ENCODE peak calls at places on chromosome X, in eight cellular contexts. T, E, S, H, Z, P, X and D are unnamed samples.

GRCh38 chrX:17595456-17596035 is 141.7 kb upstream of the SCML1 start:
- DNase-seq in P (peak), X (no peak), E (no peak), H (no peak), S (no peak), Z (no peak), T (no peak), D (no peak)

GRCh38 chrX:104324871-104325585 is 70.3 kb upstream of the ESX1 start:
- DNase-seq in T (no peak), P (peak), Z (no peak), H (no peak), E (no peak), X (no peak), S (no peak), D (no peak)

GRCh38 chrX:46588263-46588662 is 14.7 kb downstream of the CHST7 start:
- DNase-seq in X (no peak), Z (peak), S (no peak), H (peak), P (peak), T (no peak), E (peak), D (no peak)

GRCh38 chrX:40109288-40110008 is 11.7 kb upstream of the BCOR start:
- DNase-seq in E (no peak), X (peak), P (peak), S (no peak), Z (peak), H (peak), T (no peak), D (peak)

GRCh38 chrX:16592194-16592770 is 57.7 kb upstream of the S100G start:
- DNase-seq in H (no peak), E (no peak), P (no peak), Z (no peak), S (peak), X (no peak), T (no peak), D (no peak)

GRCh38 chrX:137119049-137119448 is 85.3 kb upstream of the GPR101 start:
- DNase-seq in S (no peak), T (no peak), E (no peak), P (no peak), H (no peak), Z (no peak), X (no peak), D (no peak)

GRCh38 chrX:6238576-6238975 is 9.9 kb upstream of the NLGN4X start:
- DNase-seq in S (no peak), Z (no peak), H (no peak), X (no peak), P (no peak), E (no peak), T (no peak), D (no peak)

GRCh38 chrX:29082558-29082957 is 495.3 kb downstream of the IL1RAPL1 start:
- DNase-seq in H (no peak), P (no peak), T (no peak), E (no peak), S (no peak), Z (no peak), X (no peak), D (no peak)

GRCh38 chrX:123835661-123836371 is 24.0 kb upstream of the XIAP start:
- DNase-seq in E (no peak), S (no peak), H (no peak), T (no peak), X (no peak), Z (no peak), P (peak), D (no peak)

GRCh38 chrX:81202989-81203388 is 1.1 kb downstream of the SH3BGRL start:
- DNase-seq in H (no peak), X (no peak), E (no peak), P (no peak), S (no peak), T (no peak), Z (no peak), D (no peak)

GRCh38 chrX:103608305-103608963 is 671 bp downstream of the TCEAL3 start:
- DNase-seq in X (peak), H (no peak), P (no peak), E (no peak), T (peak), S (no peak), Z (peak), D (no peak)

GRCh38 chrX:57156397-57157049 is 19.3 kb upstream of the SPIN2A start:
- DNase-seq in E (no peak), X (no peak), P (peak), S (no peak), Z (peak), H (no peak), T (no peak), D (no peak)

GRCh38 chrX:113421432-113421831 is 580.8 kb upstream of the AMOT start:
- DNase-seq in Z (no peak), S (no peak), X (no peak), E (no peak), P (no peak), T (no peak), H (no peak), D (no peak)

GRCh38 chrX:72676465-72676864 is 37.6 kb downstream of the PHKA1 start:
- DNase-seq in X (no peak), E (no peak), P (no peak), T (no peak), H (no peak), Z (no peak), S (no peak), D (no peak)

GRCh38 chrX:40154853-40155616 is 57.3 kb upstream of the BCOR start:
- DNase-seq in T (peak), H (peak), S (no peak), P (peak), E (no peak), Z (peak), X (peak), D (peak)

GRCh38 chrX:12579311-12579710 is 211.9 kb upstream of the PRPS2 start:
- DNase-seq in P (no peak), Z (no peak), X (no peak), T (no peak), E (no peak), H (no peak), S (no peak), D (no peak)

GRCh38 chrX:136086521-136086920 is 60.8 kb upstream of the FHL1 start:
- DNase-seq in P (peak), X (no peak), S (no peak), T (no peak), E (no peak), Z (no peak), H (no peak), D (no peak)

GRCh38 chrX:100615015-100615414 is 21.6 kb downstream of the TSPAN6 start:
- DNase-seq in S (no peak), Z (peak), P (peak), H (peak), T (no peak), E (no peak), X (peak), D (no peak)

GRCh38 chrX:30659421-30659820 is 6.2 kb downstream of the GK start:
- DNase-seq in Z (no peak), E (no peak), T (no peak), H (no peak), S (no peak), P (peak), X (no peak), D (no peak)

GRCh38 chrX:121853762-121854613 is 806.6 kb downstream of the GLUD2 start:
- DNase-seq in P (no peak), T (no peak), H (no peak), X (no peak), Z (no peak), E (no peak), S (no peak), D (peak)

GRCh38 chrX:154594491-154594890 is 9.6 kb downstream of the CTAG1A start:
- DNase-seq in P (no peak), X (no peak), T (no peak), H (no peak), S (no peak), E (peak), Z (no peak), D (no peak)

GRCh38 chrX:1516596-1517104 is 20.3 kb downstream of the P2RY8 start:
- DNase-seq in Z (no peak), S (peak), P (no peak), T (no peak), H (no peak), E (no peak), X (no peak), D (peak)

GRCh38 chrX:68720851-68721250 is 73.4 kb downstream of the STARD8 start:
- DNase-seq in X (no peak), S (no peak), P (no peak), E (no peak), Z (no peak), H (no peak), T (peak), D (peak)

GRCh38 chrX:28610746-28611145 is 23.5 kb downstream of the IL1RAPL1 start:
- DNase-seq in Z (no peak), X (no peak), E (no peak), S (no peak), T (no peak), H (no peak), P (no peak), D (no peak)

GRCh38 chrX:13752141-13752540 is 17.6 kb downstream of the OFD1 start:
- DNase-seq in P (no peak), E (no peak), H (no peak), X (no peak), S (no peak), T (no peak), Z (no peak), D (no peak)

GRCh38 chrX:118254611-118255010 is 91.3 kb upstream of the WDR44 start:
- DNase-seq in P (peak), H (peak), S (no peak), X (peak), Z (peak), E (peak), T (peak), D (no peak)

GRCh38 chrX:37926700-37927099 is 79.3 kb upstream of the DYNLT3 start:
- DNase-seq in T (no peak), S (no peak), P (peak), H (peak), E (no peak), X (no peak), Z (no peak), D (no peak)

GRCh38 chrX:154829102-154829501 is 5.4 kb downstream of the SMIM9 start:
- DNase-seq in S (no peak), P (no peak), T (no peak), X (no peak), H (no peak), Z (no peak), E (no peak), D (no peak)

GRCh38 chrX:130171446-130172126 is at the start of gene RAB33A:
- DNase-seq in H (no peak), X (peak), T (no peak), S (no peak), P (no peak), E (no peak), Z (no peak), D (peak)

GRCh38 chrX:140767646-140768045 is 58.1 kb downstream of the LINC00632 start:
- DNase-seq in T (no peak), S (no peak), X (no peak), H (no peak), Z (no peak), E (no peak), P (no peak), D (no peak)

GRCh38 chrX:140764401-140764919 is 54.9 kb downstream of the LINC00632 start:
- DNase-seq in X (peak), P (peak), H (no peak), S (no peak), T (peak), E (no peak), Z (peak), D (no peak)

GRCh38 chrX:140765043-140765784 is 55.7 kb downstream of the LINC00632 start:
- DNase-seq in T (no peak), S (no peak), P (peak), H (no peak), X (no peak), E (no peak), Z (no peak), D (no peak)

GRCh38 chrX:140762061-140762460 is 52.5 kb downstream of the LINC00632 start:
- DNase-seq in Z (peak), X (no peak), E (no peak), T (peak), H (peak), P (peak), S (no peak), D (no peak)

DNA sequence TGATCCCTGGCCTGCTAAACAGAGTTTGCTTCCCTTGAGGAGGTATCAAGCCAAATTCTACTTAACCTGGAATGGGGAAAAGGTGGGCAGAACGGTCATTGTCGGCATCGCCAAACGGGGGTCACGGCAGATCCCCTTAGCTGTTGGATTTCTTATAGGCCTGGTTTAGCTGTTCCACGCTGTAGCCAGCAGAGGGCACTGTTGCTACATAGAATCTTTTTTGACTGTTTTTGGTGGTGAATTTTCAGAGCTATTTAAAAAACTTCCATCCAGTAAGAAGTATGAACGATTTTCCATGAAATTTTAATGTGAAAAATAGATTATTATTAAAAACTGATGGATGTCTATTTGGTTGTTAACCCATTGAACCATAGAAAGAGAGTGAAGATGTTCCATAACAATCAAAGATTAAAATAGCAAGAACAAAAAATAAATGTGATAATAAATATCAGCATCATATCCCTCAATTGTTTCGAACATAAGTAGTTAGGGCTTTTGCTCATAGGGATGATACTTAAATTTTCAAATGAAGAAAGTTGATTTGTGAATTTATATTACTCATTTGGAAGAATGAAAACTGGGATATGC is 56.6 kb downstream of the LINC00632 start:
- DNase-seq in P (peak), S (no peak), X (peak), T (peak), Z (peak), E (no peak), H (peak), D (no peak)
- H3K4me3 ChIP-seq in P (peak), S (no peak), X (no peak), T (no peak), Z (no peak), E (no peak), H (no peak), D (no peak)

GRCh38 chrX:50770702-50771101 is 43.3 kb downstream of the SHROOM4 start:
- DNase-seq in E (no peak), Z (peak), P (no peak), X (no peak), H (no peak), T (peak), S (no peak), D (no peak)
- TF ChIP-seq CTCF in E (no peak), Z (no peak), P (no peak), X (no peak), H (no peak), T (no peak), S (no peak), D (no peak)

GRCh38 chrX:21838937-21839333 is 482 bp upstream of the MBTPS2 start:
- DNase-seq in E (no peak), T (no peak), H (no peak), Z (no peak), X (no peak), P (peak), S (no peak), D (no peak)

GRCh38 chrX:21840199-21840557 is 761 bp downstream of the MBTPS2 start:
- DNase-seq in E (no peak), Z (no peak), H (no peak), T (no peak), X (no peak), S (no peak), P (peak), D (no peak)

GRCh38 chrX:21843179-21843578 is 3.8 kb downstream of the MBTPS2 start:
- DNase-seq in E (no peak), S (no peak), H (no peak), P (peak), T (no peak), X (no peak), Z (no peak), D (no peak)

GRCh38 chrX:21837056-21837455 is 2.4 kb upstream of the MBTPS2 start:
- DNase-seq in S (no peak), H (no peak), Z (no peak), X (no peak), E (no peak), P (no peak), T (no peak), D (no peak)

DNA sequence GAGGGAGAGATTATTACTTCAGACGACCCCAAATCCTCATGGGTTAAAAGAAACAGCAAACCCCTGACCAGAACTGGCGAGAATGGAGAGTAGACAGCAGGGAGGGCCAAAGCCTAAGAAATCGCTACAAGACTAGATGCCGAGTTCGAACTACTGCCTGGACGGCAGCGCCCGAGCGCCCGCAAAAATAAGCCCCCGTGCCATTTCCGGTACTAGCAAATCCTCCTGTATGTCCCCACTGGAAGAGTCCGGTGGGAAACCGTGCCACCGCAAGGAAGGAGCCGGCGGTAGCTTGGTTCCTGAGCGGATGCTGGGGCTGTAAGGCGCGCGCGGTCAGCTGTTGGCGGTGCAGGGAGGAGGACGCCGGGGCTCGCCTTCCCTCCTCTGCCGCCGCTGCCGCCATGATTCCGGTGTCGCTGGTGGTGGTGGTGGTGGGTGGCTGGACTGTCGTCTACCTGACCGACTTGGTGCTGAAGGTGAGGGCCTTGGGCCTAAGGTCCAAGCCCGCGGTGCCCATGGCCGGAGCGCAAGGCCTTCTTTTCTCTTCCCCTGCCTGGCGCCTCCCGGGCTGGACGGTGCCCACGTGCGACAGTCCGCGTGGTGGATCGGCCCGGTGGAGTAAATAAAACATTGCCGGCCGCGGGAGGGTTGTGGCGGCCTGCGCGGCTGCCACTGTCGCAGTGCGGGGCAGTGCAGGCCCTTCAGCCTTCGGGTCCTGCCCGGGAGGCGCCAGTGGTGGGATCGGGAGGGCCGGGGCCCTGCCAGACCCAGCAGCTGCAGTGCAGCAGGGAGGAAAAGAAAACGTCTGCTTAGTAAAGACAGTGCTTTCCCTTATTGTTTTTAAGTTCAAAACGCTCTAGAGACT is at the start of gene MBTPS2:
- DNase-seq in X (peak), S (no peak), H (peak), T (peak), Z (peak), E (peak), P (peak), D (peak)
- TF ChIP-seq POLR2A in X (peak), S (peak), H (peak), T (peak), Z (no peak), E (no peak), P (peak), D (no peak)

GRCh38 chrX:106999002-106999975 is 723 bp downstream of the MORC4 start:
- DNase-seq in T (peak), P (peak), S (no peak), H (peak), X (peak), E (peak), Z (peak), D (peak)
- H3K4me3 ChIP-seq in T (peak), P (peak), S (peak), H (peak), X (peak), E (peak), Z (peak), D (peak)